ENCODE peak calls at places on chromosome 11, in ten cellular contexts. R is endothelial cell; B is COLO829; K is stimulated activated CD4-positive, alpha-beta T cell treated with anti-CD3 and anti-CD28 coated beads, Interleukin-4, amount 100 ng/mL, for 1 hour; I is NCI-H460; H is HFF-Myc; Q is globus pallidus; T is stimulated activated effector memory CD8-positive, alpha-beta T cell treated with anti-CD3 and anti-CD28 coated beads, Interleukin-12 subunit alpha, Interleukin-12 subunit beta, amount 100 ng/mL, for 72 hours; M is mucosa of descending colon; X is A172. S is an unnamed sample.

GRCh38 chr11:19956228-19956627 is 204.0 kb downstream of the DBX1 start:
- DNase-seq in M (no peak), X (no peak), Q (no peak), T (no peak), R (no peak), I (no peak), B (no peak), K (no peak), H (no peak), S (no peak)

GRCh38 chr11:1892116-1892515 is 421 bp upstream of the PRR33 start:
- DNase-seq in B (no peak), I (no peak), H (no peak), X (no peak), T (no peak), K (no peak), R (no peak), Q (no peak), M (no peak), S (no peak)

GRCh38 chr11:72832301-72833082 is 18.3 kb downstream of the ATG16L2 start:
- DNase-seq in I (no peak), T (no peak), B (no peak), Q (no peak), M (no peak), R (no peak), H (no peak), K (no peak), X (no peak), S (no peak)

GRCh38 chr11:66050581-66051231 is 1.5 kb upstream of the SF3B2 start:
- DNase-seq in X (no peak), R (no peak), M (no peak), T (no peak), H (no peak), B (no peak), K (no peak), I (no peak), Q (no peak), S (no peak)

GRCh38 chr11:12267921-12268320 is 109.5 kb upstream of the PARVA start:
- DNase-seq in X (no peak), M (no peak), B (no peak), K (no peak), H (no peak), T (no peak), Q (no peak), I (no peak), R (no peak), S (no peak)

GRCh38 chr11:28951191-28951590 is 843.0 kb downstream of the METTL15 start:
- DNase-seq in B (no peak), X (no peak), Q (no peak), T (no peak), R (no peak), I (no peak), M (no peak), K (no peak), H (no peak), S (no peak)

GRCh38 chr11:71139516-71140205 is 112.7 kb downstream of the SHANK2 start:
- DNase-seq in I (no peak), H (no peak), K (no peak), B (peak), R (no peak), M (peak), T (no peak), Q (peak), X (no peak), S (peak)

GRCh38 chr11:93389737-93390136 is 59.2 kb downstream of the DEUP1 start:
- DNase-seq in T (no peak), H (no peak), I (no peak), Q (no peak), K (no peak), M (no peak), X (no peak), B (no peak), R (no peak), S (no peak)

GRCh38 chr11:78957481-78958245 is 383.0 kb upstream of the NARS2 start:
- DNase-seq in K (no peak), B (peak), I (no peak), R (no peak), Q (no peak), M (no peak), H (no peak), T (no peak), X (peak), S (no peak)

GRCh38 chr11:62875698-62876483 is 4.8 kb upstream of the SLC3A2 start:
- DNase-seq in B (no peak), X (no peak), R (no peak), I (no peak), K (no peak), Q (no peak), T (no peak), H (no peak), M (no peak), S (no peak)

GRCh38 chr11:100602716-100603115 is 84.4 kb upstream of the ARHGAP42 start:
- DNase-seq in R (no peak), B (no peak), M (no peak), X (no peak), K (no peak), H (no peak), I (no peak), Q (no peak), T (no peak), S (no peak)

GRCh38 chr11:74226907-74227306 is 55.8 kb downstream of the PPME1 start:
- DNase-seq in I (no peak), M (no peak), K (no peak), R (no peak), T (no peak), H (no peak), B (no peak), X (no peak), Q (no peak), S (no peak)

GRCh38 chr11:40170076-40170475 is 1289.4 kb downstream of the LRRC4C start:
- DNase-seq in R (no peak), B (no peak), H (no peak), K (no peak), M (no peak), I (no peak), T (no peak), Q (no peak), X (no peak), S (no peak)